ENCODE peak calls at places on chromosomes 4 and X, in ten cellular contexts. R is A549, X is thyroid gland, B is kidney epithelial cell, P is AG09309, C is heart left ventricle, L is endodermal cell, V is colonic mucosa, G is HFF-Myc, H is cardiac muscle cell. D is an unnamed sample.

GRCh38 chrX:65677954-65678469 is 10.6 kb downstream of the MSN start:
- DNase-seq in V (no peak), G (peak), R (peak), P (peak), H (peak), X (no peak), B (no peak), L (no peak), C (no peak), D (peak)

GRCh38 chrX:46681849-46682248 is 77.1 kb downstream of the SLC9A7 start:
- DNase-seq in B (no peak), P (no peak), V (no peak), G (no peak), C (no peak), R (no peak), L (no peak), H (no peak), X (no peak), D (no peak)

GRCh38 chr4:82380344-82380743 is 6.6 kb upstream of the HNRNPD start:
- DNase-seq in H (no peak), X (no peak), G (no peak), V (no peak), L (no peak), B (peak), C (peak), R (no peak), P (no peak), D (peak)

GRCh38 chrX:118216086-118216485 is 99.5 kb upstream of the KLHL13 start:
- DNase-seq in L (no peak), G (no peak), P (no peak), R (no peak), V (no peak), C (no peak), B (peak), X (no peak), H (no peak), D (no peak)

GRCh38 chr4:6989331-6989923 is 53.7 kb upstream of the TADA2B start:
- DNase-seq in X (no peak), P (no peak), V (no peak), R (no peak), L (no peak), C (no peak), B (no peak), G (no peak), H (no peak), D (no peak)

GRCh38 chrX:51407520-51408409 is 75.1 kb downstream of the NUDT10 start:
- DNase-seq in H (no peak), G (no peak), B (no peak), V (no peak), X (no peak), C (no peak), P (no peak), R (no peak), L (no peak), D (no peak)

GRCh38 chrX:110287605-110288004 is 30.3 kb downstream of the AMMECR1 start:
- DNase-seq in P (no peak), X (no peak), L (no peak), G (no peak), V (no peak), H (peak), B (no peak), C (no peak), R (no peak), D (no peak)

GRCh38 chr4:37719021-37719420 is 32.8 kb upstream of the RELL1 start:
- DNase-seq in G (no peak), P (no peak), R (no peak), X (no peak), B (no peak), C (no peak), H (no peak), L (no peak), V (no peak), D (peak)

GRCh38 chr4:98963538-98964433 is 31.7 kb upstream of the METAP1 start:
- DNase-seq in X (no peak), H (no peak), G (peak), V (no peak), P (no peak), C (no peak), R (no peak), B (no peak), L (no peak), D (peak)

GRCh38 chr4:77172336-77172735 is 15.3 kb downstream of the CCNG2 start:
- DNase-seq in R (no peak), B (peak), G (peak), V (no peak), H (peak), L (no peak), P (peak), C (no peak), X (no peak), D (peak)

GRCh38 chr4:53788011-53788410 is 196.7 kb upstream of the LNX1 start:
- DNase-seq in V (no peak), X (no peak), P (no peak), R (no peak), L (no peak), B (no peak), G (no peak), C (no peak), H (no peak), D (no peak)

GRCh38 chr4:80259012-80259411 is 7.5 kb upstream of the FGF5 start:
- DNase-seq in C (no peak), V (no peak), X (no peak), P (no peak), R (no peak), L (no peak), G (no peak), B (no peak), H (no peak), D (no peak)

GRCh38 chrX:106608016-106608415 is 3.8 kb upstream of the RADX start:
- DNase-seq in R (no peak), H (no peak), V (no peak), X (no peak), L (no peak), G (no peak), P (no peak), C (no peak), B (no peak), D (peak)

GRCh38 chr4:132548463-132548862 is 600.6 kb upstream of the PCDH10 start:
- DNase-seq in G (no peak), L (no peak), P (no peak), V (no peak), B (no peak), H (no peak), C (no peak), X (no peak), R (no peak), D (no peak)

GRCh38 chr4:79585330-79585729 is 177.3 kb upstream of the GK2 start:
- DNase-seq in C (no peak), B (no peak), V (no peak), R (no peak), X (no peak), H (no peak), P (no peak), G (no peak), L (no peak), D (no peak)

GRCh38 chr4:123708902-123709301 is 312.3 kb downstream of the SPRY1 start:
- DNase-seq in B (no peak), R (no peak), G (no peak), C (no peak), H (no peak), L (no peak), V (no peak), P (no peak), X (no peak), D (no peak)

GRCh38 chrX:54561622-54562021 is 31.6 kb downstream of the GNL3L start:
- DNase-seq in V (no peak), X (no peak), P (no peak), L (no peak), H (no peak), G (no peak), R (no peak), B (no peak), C (no peak), D (no peak)

GRCh38 chrX:104565791-104566687 is at the start of gene IL1RAPL2:
- DNase-seq in H (peak), P (no peak), V (peak), X (peak), L (peak), C (no peak), G (no peak), B (no peak), R (peak), D (peak)
- H3K4me3 ChIP-seq in H (peak), P (no peak), V (no peak), X (no peak), L (peak), C (peak), G (no peak), B (no peak), R (peak), D (peak)

DNA sequence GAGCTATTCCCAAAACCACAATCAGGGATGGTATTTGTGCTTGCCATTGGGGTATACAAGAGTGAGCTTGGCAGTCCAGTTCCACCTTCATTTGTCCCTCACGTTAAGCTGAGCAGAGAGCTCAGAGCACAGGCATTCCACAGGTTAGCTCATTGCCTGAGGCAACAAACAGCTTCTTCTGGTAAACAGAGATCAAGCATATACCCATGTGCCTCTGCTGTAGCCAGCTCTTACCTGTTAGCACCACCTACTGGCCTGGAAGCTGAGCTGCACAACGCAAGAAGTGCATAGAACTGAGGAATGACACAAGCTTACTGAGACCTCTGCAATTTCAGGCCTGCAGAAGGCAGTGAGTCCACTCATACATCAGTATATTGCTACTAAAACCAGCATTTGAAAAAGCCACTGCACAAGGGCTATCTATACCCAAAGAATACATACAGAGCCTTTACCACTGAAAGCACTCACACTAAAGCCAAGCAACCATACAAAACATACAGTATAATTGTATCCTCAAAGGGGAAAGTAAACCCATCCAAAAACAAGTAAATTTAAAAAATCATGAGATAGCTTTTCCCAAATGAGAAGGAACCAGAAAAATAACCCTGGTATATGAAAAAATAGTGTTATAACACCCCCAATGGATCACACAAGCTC is 258.3 kb upstream of the GABRA2 start:
- DNase-seq in G (no peak), C (no peak), X (no peak), B (no peak), H (peak), P (no peak), L (peak), V (peak), R (no peak), D (peak)
- TF ChIP-seq CTCF in G (peak), C (no peak), X (no peak), B (peak), H (peak), P (no peak), L (peak), V (peak), R (no peak), D (peak)

DNA sequence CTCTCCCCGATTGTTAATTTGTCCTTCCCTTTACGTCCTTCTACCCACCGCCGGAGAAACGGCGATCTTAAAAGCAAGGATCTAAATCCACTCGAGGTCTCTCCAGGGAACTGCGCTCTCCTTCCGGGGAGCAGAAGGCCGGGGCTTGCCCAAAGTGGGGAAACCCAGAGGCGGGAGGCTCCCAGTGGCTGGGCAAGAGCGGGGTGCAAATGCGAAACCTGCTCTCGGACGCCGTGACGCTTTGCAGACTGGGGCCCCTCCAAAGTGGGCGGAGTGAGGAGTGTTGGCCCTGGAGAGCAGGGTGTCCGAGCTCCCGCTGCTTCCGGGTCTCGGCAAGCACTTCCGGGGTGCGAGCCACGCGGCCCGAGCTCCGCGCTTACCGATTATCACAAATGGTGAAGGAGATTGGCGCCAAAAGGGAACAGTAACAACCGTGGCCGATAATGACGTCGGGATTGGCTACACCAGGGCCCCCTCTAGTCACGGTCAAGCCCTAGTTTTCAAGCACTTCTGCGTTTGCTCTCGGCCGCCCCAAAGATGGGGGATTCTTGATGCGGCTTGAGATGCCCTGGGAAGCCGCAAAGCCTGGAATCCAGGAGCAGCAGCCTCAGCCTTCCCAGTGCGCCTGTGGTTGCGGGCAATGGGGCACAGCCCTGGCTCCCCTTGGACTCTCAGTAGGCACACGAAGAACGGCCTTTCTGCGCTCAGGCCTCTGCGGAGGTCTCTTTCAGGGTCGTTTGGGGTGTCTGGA is 29.0 kb downstream of the HAND2 start:
- DNase-seq in B (no peak), C (peak), X (no peak), H (no peak), L (peak), V (no peak), R (no peak), G (no peak), P (no peak), D (no peak)
- H3K4me3 ChIP-seq in B (peak), C (peak), X (no peak), H (no peak), L (no peak), V (no peak), R (no peak), G (no peak), P (no peak), D (no peak)

GRCh38 chrX:42708222-42708621 is 69.7 kb downstream of the PPP1R2C start:
- DNase-seq in X (no peak), G (no peak), H (peak), B (no peak), R (no peak), C (no peak), V (no peak), P (no peak), L (no peak), D (no peak)
- TF ChIP-seq CTCF in X (no peak), G (no peak), H (no peak), B (no peak), R (no peak), C (no peak), V (no peak), P (no peak), L (no peak), D (no peak)

D was measured in epithelial cell of esophagus.